ENCODE peak calls at places on chromosome 1, in eight cellular contexts. One of them, this sample, is unnamed.

GRCh38 chr1:60227581-60228252 is 154.1 kb upstream of the C1orf87 start:
- DNase-seq in OCI-LY7: no peak
- DNase-seq in pancreas: no peak
- DNase-seq in heart left ventricle: no peak
- DNase-seq in transverse colon: no peak
- DNase-seq in left ventricle myocardium inferior: no peak
- DNase-seq in CD8-positive, alpha-beta memory T cell: no peak
- DNase-seq in CD4-positive, CD25-positive, alpha-beta regulatory T cell: no peak
- DNase-seq in this sample: no peak

GRCh38 chr1:119275145-119275929 is 93.2 kb upstream of the HAO2 start:
- DNase-seq in OCI-LY7: peak
- DNase-seq in CD8-positive, alpha-beta memory T cell: peak
- DNase-seq in left ventricle myocardium inferior: no peak
- DNase-seq in CD4-positive, CD25-positive, alpha-beta regulatory T cell: peak
- DNase-seq in pancreas: peak
- DNase-seq in heart left ventricle: no peak
- DNase-seq in transverse colon: peak
- DNase-seq in this sample: peak

GRCh38 chr1:10819198-10819901 is 22.9 kb upstream of the CASZ1 start:
- DNase-seq in CD4-positive, CD25-positive, alpha-beta regulatory T cell: no peak
- DNase-seq in left ventricle myocardium inferior: no peak
- DNase-seq in CD8-positive, alpha-beta memory T cell: no peak
- DNase-seq in transverse colon: no peak
- DNase-seq in pancreas: no peak
- DNase-seq in OCI-LY7: no peak
- DNase-seq in heart left ventricle: no peak
- DNase-seq in this sample: no peak

GRCh38 chr1:247210062-247210385 is 38.2 kb upstream of the ZNF124 start:
- DNase-seq in CD8-positive, alpha-beta memory T cell: no peak
- DNase-seq in pancreas: no peak
- DNase-seq in transverse colon: no peak
- DNase-seq in OCI-LY7: no peak
- DNase-seq in left ventricle myocardium inferior: no peak
- DNase-seq in heart left ventricle: no peak
- DNase-seq in CD4-positive, CD25-positive, alpha-beta regulatory T cell: no peak
- DNase-seq in this sample: no peak

GRCh38 chr1:114335273-114335672 is 175.7 kb downstream of the TRIM33 start:
- DNase-seq in transverse colon: no peak
- DNase-seq in CD8-positive, alpha-beta memory T cell: no peak
- DNase-seq in CD4-positive, CD25-positive, alpha-beta regulatory T cell: no peak
- DNase-seq in pancreas: no peak
- DNase-seq in heart left ventricle: no peak
- DNase-seq in OCI-LY7: no peak
- DNase-seq in left ventricle myocardium inferior: no peak
- DNase-seq in this sample: no peak

GRCh38 chr1:1431006-1431844 is 4.3 kb upstream of the VWA1 start:
- DNase-seq in pancreas: no peak
- DNase-seq in heart left ventricle: peak
- DNase-seq in CD4-positive, CD25-positive, alpha-beta regulatory T cell: no peak
- DNase-seq in OCI-LY7: no peak
- DNase-seq in transverse colon: no peak
- DNase-seq in left ventricle myocardium inferior: no peak
- DNase-seq in CD8-positive, alpha-beta memory T cell: no peak
- DNase-seq in this sample: no peak

GRCh38 chr1:6703016-6703415 is 1.4 kb upstream of the DNAJC11 start:
- DNase-seq in CD8-positive, alpha-beta memory T cell: no peak
- DNase-seq in left ventricle myocardium inferior: no peak
- DNase-seq in transverse colon: no peak
- DNase-seq in OCI-LY7: no peak
- DNase-seq in CD4-positive, CD25-positive, alpha-beta regulatory T cell: no peak
- DNase-seq in pancreas: no peak
- DNase-seq in heart left ventricle: no peak
- DNase-seq in this sample: no peak

GRCh38 chr1:206493279-206493678 is 14.1 kb upstream of the RASSF5 start:
- DNase-seq in left ventricle myocardium inferior: no peak
- DNase-seq in CD4-positive, CD25-positive, alpha-beta regulatory T cell: no peak
- DNase-seq in CD8-positive, alpha-beta memory T cell: no peak
- DNase-seq in OCI-LY7: no peak
- DNase-seq in heart left ventricle: no peak
- DNase-seq in transverse colon: no peak
- DNase-seq in pancreas: no peak
- DNase-seq in this sample: no peak

GRCh38 chr1:6770727-6771567 is 14.3 kb upstream of the CAMTA1 start:
- DNase-seq in OCI-LY7: peak
- DNase-seq in transverse colon: no peak
- DNase-seq in CD4-positive, CD25-positive, alpha-beta regulatory T cell: no peak
- DNase-seq in pancreas: no peak
- DNase-seq in CD8-positive, alpha-beta memory T cell: no peak
- DNase-seq in left ventricle myocardium inferior: no peak
- DNase-seq in heart left ventricle: no peak
- DNase-seq in this sample: no peak

GRCh38 chr1:165185161-165185889 is 171.2 kb downstream of the LMX1A start:
- DNase-seq in pancreas: no peak
- DNase-seq in OCI-LY7: no peak
- DNase-seq in CD8-positive, alpha-beta memory T cell: no peak
- DNase-seq in heart left ventricle: no peak
- DNase-seq in left ventricle myocardium inferior: no peak
- DNase-seq in CD4-positive, CD25-positive, alpha-beta regulatory T cell: no peak
- DNase-seq in transverse colon: no peak
- DNase-seq in this sample: no peak

GRCh38 chr1:18817316-18817715 is 42.1 kb downstream of the TAS1R2 start:
- DNase-seq in CD4-positive, CD25-positive, alpha-beta regulatory T cell: no peak
- DNase-seq in OCI-LY7: no peak
- DNase-seq in left ventricle myocardium inferior: no peak
- DNase-seq in pancreas: no peak
- DNase-seq in heart left ventricle: no peak
- DNase-seq in CD8-positive, alpha-beta memory T cell: no peak
- DNase-seq in transverse colon: no peak
- DNase-seq in this sample: no peak

GRCh38 chr1:17563494-17564281 is 24.2 kb downstream of the ARHGEF10L start:
- DNase-seq in CD8-positive, alpha-beta memory T cell: no peak
- DNase-seq in OCI-LY7: no peak
- DNase-seq in transverse colon: no peak
- DNase-seq in pancreas: no peak
- DNase-seq in heart left ventricle: peak
- DNase-seq in CD4-positive, CD25-positive, alpha-beta regulatory T cell: no peak
- DNase-seq in left ventricle myocardium inferior: peak
- DNase-seq in this sample: no peak

GRCh38 chr1:26994020-26994745 is 691 bp downstream of the TRNP1 start:
- DNase-seq in pancreas: peak
- DNase-seq in CD4-positive, CD25-positive, alpha-beta regulatory T cell: peak
- DNase-seq in OCI-LY7: peak
- DNase-seq in CD8-positive, alpha-beta memory T cell: no peak
- DNase-seq in heart left ventricle: no peak
- DNase-seq in left ventricle myocardium inferior: peak
- DNase-seq in transverse colon: no peak
- DNase-seq in this sample: no peak

DNA sequence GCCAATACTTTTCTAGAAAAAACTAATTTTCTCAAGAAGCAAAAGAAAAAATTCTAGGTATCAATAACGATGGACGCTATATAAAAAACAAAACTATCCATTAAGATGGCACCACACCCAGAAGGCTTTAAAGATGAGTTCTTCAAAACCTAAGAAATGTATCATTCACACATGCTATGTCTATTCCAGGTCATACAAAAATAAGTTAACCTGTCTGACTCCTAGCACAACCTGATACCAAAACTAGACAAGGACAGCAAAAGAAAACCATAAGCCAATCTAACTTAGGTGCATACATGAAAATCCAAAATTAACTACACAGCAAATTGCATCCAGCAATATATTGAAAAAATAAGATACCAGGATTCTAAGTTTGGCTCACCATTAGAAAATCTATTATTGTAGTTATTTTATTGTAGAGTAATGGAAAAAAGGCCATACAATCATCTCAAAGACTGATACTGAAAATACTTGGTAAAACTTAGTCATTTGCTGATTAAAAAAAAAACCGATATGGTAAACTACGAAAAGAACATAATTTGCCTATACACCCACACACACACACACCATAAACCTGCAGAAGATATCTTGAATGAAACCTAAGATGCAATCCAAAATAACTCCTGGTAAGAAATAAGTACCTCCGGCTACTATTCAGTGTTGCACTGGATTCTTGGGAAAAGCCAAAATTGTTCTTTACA is 55.0 kb downstream of the TRAF5 start:
- DNase-seq in pancreas: no peak
- DNase-seq in heart left ventricle: no peak
- DNase-seq in transverse colon: no peak
- DNase-seq in CD4-positive, CD25-positive, alpha-beta regulatory T cell: no peak
- DNase-seq in left ventricle myocardium inferior: no peak
- DNase-seq in CD8-positive, alpha-beta memory T cell: no peak
- DNase-seq in OCI-LY7: no peak
- DNase-seq in this sample: no peak
- H3K4me3 ChIP-seq in pancreas: peak
- H3K4me3 ChIP-seq in heart left ventricle: peak
- H3K4me3 ChIP-seq in transverse colon: peak
- H3K4me3 ChIP-seq in CD4-positive, CD25-positive, alpha-beta regulatory T cell: peak
- H3K4me3 ChIP-seq in left ventricle myocardium inferior: peak
- H3K4me3 ChIP-seq in CD8-positive, alpha-beta memory T cell: no peak
- H3K4me3 ChIP-seq in OCI-LY7: no peak
- H3K4me3 ChIP-seq in this sample: no peak

DNA sequence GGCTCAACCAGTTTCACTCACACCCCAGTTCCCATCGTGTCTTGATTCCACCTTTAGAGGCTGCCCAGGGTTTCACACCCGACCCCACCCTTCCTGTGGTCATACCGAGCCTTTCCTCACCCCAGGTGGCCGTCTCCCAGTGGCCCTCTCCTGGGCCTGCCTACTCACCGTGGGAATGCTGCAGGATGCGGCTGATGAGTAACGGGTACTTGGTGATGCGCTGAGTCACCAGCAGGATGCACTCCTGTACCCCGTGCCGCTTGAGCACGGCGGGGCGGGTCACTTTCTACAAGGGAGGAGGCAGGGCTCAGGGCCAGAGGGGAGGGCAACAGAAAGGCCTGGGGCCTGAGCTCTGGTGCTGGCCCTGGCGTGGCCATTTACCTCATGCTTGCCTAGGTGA is 16.4 kb downstream of the ARHGEF2 start:
- DNase-seq in heart left ventricle: peak
- DNase-seq in transverse colon: peak
- DNase-seq in pancreas: no peak
- DNase-seq in OCI-LY7: no peak
- DNase-seq in CD8-positive, alpha-beta memory T cell: no peak
- DNase-seq in left ventricle myocardium inferior: peak
- DNase-seq in CD4-positive, CD25-positive, alpha-beta regulatory T cell: no peak
- DNase-seq in this sample: peak
- H3K27ac ChIP-seq in heart left ventricle: peak
- H3K27ac ChIP-seq in transverse colon: peak
- H3K27ac ChIP-seq in pancreas: no peak
- H3K27ac ChIP-seq in OCI-LY7: no peak
- H3K27ac ChIP-seq in CD8-positive, alpha-beta memory T cell: no peak
- H3K27ac ChIP-seq in left ventricle myocardium inferior: peak
- H3K27ac ChIP-seq in CD4-positive, CD25-positive, alpha-beta regulatory T cell: peak
- H3K27ac ChIP-seq in this sample: peak

GRCh38 chr1:96966536-96967138 is 245.1 kb downstream of the PTBP2 start:
- DNase-seq in heart left ventricle: peak
- DNase-seq in pancreas: peak
- DNase-seq in CD4-positive, CD25-positive, alpha-beta regulatory T cell: peak
- DNase-seq in CD8-positive, alpha-beta memory T cell: peak
- DNase-seq in transverse colon: peak
- DNase-seq in OCI-LY7: peak
- DNase-seq in left ventricle myocardium inferior: peak
- DNase-seq in this sample: peak
- H3K4me3 ChIP-seq in heart left ventricle: no peak
- H3K4me3 ChIP-seq in pancreas: no peak
- H3K4me3 ChIP-seq in CD4-positive, CD25-positive, alpha-beta regulatory T cell: no peak
- H3K4me3 ChIP-seq in CD8-positive, alpha-beta memory T cell: no peak
- H3K4me3 ChIP-seq in transverse colon: no peak
- H3K4me3 ChIP-seq in OCI-LY7: no peak
- H3K4me3 ChIP-seq in left ventricle myocardium inferior: no peak
- H3K4me3 ChIP-seq in this sample: peak

GRCh38 chr1:193185861-193186714 is at the start of gene B3GALT2:
- DNase-seq in heart left ventricle: peak
- DNase-seq in CD4-positive, CD25-positive, alpha-beta regulatory T cell: peak
- DNase-seq in pancreas: peak
- DNase-seq in left ventricle myocardium inferior: no peak
- DNase-seq in OCI-LY7: no peak
- DNase-seq in CD8-positive, alpha-beta memory T cell: peak
- DNase-seq in transverse colon: peak
- DNase-seq in this sample: no peak

GRCh38 chr1:193192586-193192985 is 6.2 kb upstream of the B3GALT2 start:
- DNase-seq in transverse colon: no peak
- DNase-seq in OCI-LY7: no peak
- DNase-seq in pancreas: no peak
- DNase-seq in left ventricle myocardium inferior: no peak
- DNase-seq in CD8-positive, alpha-beta memory T cell: no peak
- DNase-seq in CD4-positive, CD25-positive, alpha-beta regulatory T cell: no peak
- DNase-seq in heart left ventricle: no peak
- DNase-seq in this sample: no peak

GRCh38 chr1:193187114-193187513 is 701 bp upstream of the B3GALT2 start:
- DNase-seq in heart left ventricle: no peak
- DNase-seq in CD8-positive, alpha-beta memory T cell: no peak
- DNase-seq in pancreas: no peak
- DNase-seq in left ventricle myocardium inferior: no peak
- DNase-seq in OCI-LY7: no peak
- DNase-seq in transverse colon: no peak
- DNase-seq in CD4-positive, CD25-positive, alpha-beta regulatory T cell: no peak
- DNase-seq in this sample: no peak

GRCh38 chr1:193190096-193190744 is 3.8 kb upstream of the B3GALT2 start:
- DNase-seq in OCI-LY7: no peak
- DNase-seq in CD4-positive, CD25-positive, alpha-beta regulatory T cell: no peak
- DNase-seq in transverse colon: no peak
- DNase-seq in left ventricle myocardium inferior: no peak
- DNase-seq in CD8-positive, alpha-beta memory T cell: no peak
- DNase-seq in heart left ventricle: no peak
- DNase-seq in pancreas: no peak
- DNase-seq in this sample: no peak

GRCh38 chr1:193189442-193190095 is 3.2 kb upstream of the B3GALT2 start:
- DNase-seq in pancreas: no peak
- DNase-seq in CD8-positive, alpha-beta memory T cell: no peak
- DNase-seq in left ventricle myocardium inferior: no peak
- DNase-seq in heart left ventricle: no peak
- DNase-seq in transverse colon: no peak
- DNase-seq in CD4-positive, CD25-positive, alpha-beta regulatory T cell: no peak
- DNase-seq in OCI-LY7: no peak
- DNase-seq in this sample: no peak
- H3K27ac ChIP-seq in pancreas: no peak
- H3K27ac ChIP-seq in CD8-positive, alpha-beta memory T cell: no peak
- H3K27ac ChIP-seq in left ventricle myocardium inferior: peak
- H3K27ac ChIP-seq in heart left ventricle: peak
- H3K27ac ChIP-seq in transverse colon: no peak
- H3K27ac ChIP-seq in CD4-positive, CD25-positive, alpha-beta regulatory T cell: no peak
- H3K27ac ChIP-seq in OCI-LY7: no peak
- H3K27ac ChIP-seq in this sample: no peak

GRCh38 chr1:204075890-204076837 is 3.2 kb downstream of the SOX13 start:
- DNase-seq in CD8-positive, alpha-beta memory T cell: no peak
- DNase-seq in OCI-LY7: no peak
- DNase-seq in CD4-positive, CD25-positive, alpha-beta regulatory T cell: no peak
- DNase-seq in heart left ventricle: no peak
- DNase-seq in pancreas: no peak
- DNase-seq in transverse colon: no peak
- DNase-seq in left ventricle myocardium inferior: no peak
- DNase-seq in this sample: no peak
- H3K4me3 ChIP-seq in CD8-positive, alpha-beta memory T cell: no peak
- H3K4me3 ChIP-seq in OCI-LY7: no peak
- H3K4me3 ChIP-seq in CD4-positive, CD25-positive, alpha-beta regulatory T cell: no peak
- H3K4me3 ChIP-seq in heart left ventricle: peak
- H3K4me3 ChIP-seq in pancreas: no peak
- H3K4me3 ChIP-seq in transverse colon: peak
- H3K4me3 ChIP-seq in left ventricle myocardium inferior: peak
- H3K4me3 ChIP-seq in this sample: no peak